ENCODE peak calls at places on chromosomes 6 and 20, in four cellular contexts. W is AG09309; L is EL; J is naive thymus-derived CD8-positive, alpha-beta T cell. Z is an unnamed sample.

GRCh38 chr20:36866681-36867485 is 9.1 kb upstream of the TLDC2 start:
- DNase-seq in W (no peak), L (no peak), J (no peak), Z (no peak)

GRCh38 chr6:6379573-6379972 is 59.1 kb upstream of the F13A1 start:
- DNase-seq in W (no peak), L (no peak), J (no peak), Z (no peak)

GRCh38 chr20:36624068-36624813 is 18.7 kb downstream of the RAB5IF start:
- DNase-seq in W (no peak), L (no peak), J (no peak), Z (no peak)

GRCh38 chr6:168067081-168067480 is 11.9 kb downstream of the FRMD1 start:
- DNase-seq in W (no peak), L (no peak), J (no peak), Z (no peak)

GRCh38 chr6:33794910-33795615 is 6.1 kb upstream of the LEMD2 start:
- DNase-seq in W (no peak), L (no peak), J (no peak), Z (peak; percentile 21)

GRCh38 chr20:19992996-19993908 is 23.9 kb upstream of the NAA20 start:
- DNase-seq in W (peak; percentile 90), L (peak; percentile 99), J (no peak), Z (peak; percentile 84)

GRCh38 chr6:61809004-61809595 is 476.9 kb downstream of the KHDRBS2 start:
- DNase-seq in W (no peak), L (no peak), J (no peak), Z (peak; percentile 26)

GRCh38 chr20:49426873-49427272 is 55.6 kb downstream of the KCNB1 start:
- DNase-seq in W (no peak), L (no peak), J (no peak), Z (no peak)

GRCh38 chr6:52362443-52363221 is 681 bp downstream of the PAQR8 start:
- DNase-seq in W (no peak), L (peak; percentile 50), J (no peak), Z (peak; percentile 44)

GRCh38 chr6:132950556-132950955 is 136.2 kb downstream of the RPS12 start:
- DNase-seq in W (no peak), L (no peak), J (no peak), Z (no peak)

GRCh38 chr6:132220800-132221199 is 180.5 kb downstream of the MOXD1 start:
- DNase-seq in W (peak; percentile 25), L (no peak), J (no peak), Z (no peak)

GRCh38 chr6:118744261-118744941 is 93.0 kb upstream of the CEP85L start:
- DNase-seq in W (no peak), L (peak; percentile 75), J (no peak), Z (no peak)

GRCh38 chr20:33963756-33964155 is 30.0 kb upstream of the RALY start:
- DNase-seq in W (no peak), L (no peak), J (no peak), Z (no peak)

GRCh38 chr20:62832212-62832922 is 15.5 kb downstream of the COL9A3 start:
- DNase-seq in W (no peak), L (no peak), J (no peak), Z (peak; percentile 15)

GRCh38 chr6:112191509-112191908 is 62.9 kb downstream of the LAMA4 start:
- DNase-seq in W (no peak), L (no peak), J (no peak), Z (no peak)

GRCh38 chr6:73242001-73242400 is 16.7 kb upstream of the KHDC1L start:
- DNase-seq in W (no peak), L (no peak), J (no peak), Z (no peak)

GRCh38 chr6:9397981-9398559 is 962.7 kb upstream of the SLC35B3 start:
- DNase-seq in W (no peak), L (no peak), J (no peak), Z (peak; percentile 74)

GRCh38 chr6:137241481-137242011 is 22.4 kb upstream of the IFNGR1 start:
- DNase-seq in W (no peak), L (peak; percentile 59), J (no peak), Z (peak; percentile 48)

GRCh38 chr20:40680560-40680959 is 8.5 kb downstream of the MAFB start:
- DNase-seq in W (no peak), L (no peak), J (no peak), Z (no peak)

GRCh38 chr6:45949256-45949655 is 66.4 kb downstream of the CLIC5 start:
- DNase-seq in W (no peak), L (no peak), J (no peak), Z (peak; percentile 20)

GRCh38 chr6:53894086-53894485 is 99.3 kb downstream of the LRRC1 start:
- DNase-seq in W (no peak), L (peak; percentile 38), J (no peak), Z (peak; percentile 39)

GRCh38 chr6:151911401-151911800 is 103.9 kb downstream of the ESR1 start:
- DNase-seq in W (no peak), L (no peak), J (no peak), Z (no peak)

GRCh38 chr20:41654884-41655283 is 36.7 kb upstream of the CHD6 start:
- DNase-seq in W (no peak), L (peak; percentile 13), J (no peak), Z (peak; percentile 52)

GRCh38 chr6:170575250-170575649 is 9.2 kb downstream of the PDCD2 start:
- DNase-seq in W (no peak), L (no peak), J (no peak), Z (peak; percentile 12)

GRCh38 chr6:112018619-112019416 is 35.1 kb upstream of the CCN6 start:
- DNase-seq in W (peak; percentile 55), L (no peak), J (no peak), Z (no peak)

GRCh38 chr6:106334646-106335448 is 9.3 kb upstream of the ATG5 start:
- DNase-seq in W (peak; percentile 13), L (peak; percentile 52), J (peak; percentile 60), Z (peak; percentile 80)

GRCh38 chr6:88445188-88445958 is 279.2 kb upstream of the CNR1 start:
- DNase-seq in W (no peak), L (no peak), J (no peak), Z (no peak)

GRCh38 chr6:139250296-139251274 is 41.2 kb downstream of the TXLNB start:
- DNase-seq in W (peak; percentile 17), L (peak; percentile 56), J (peak; percentile 41), Z (peak; percentile 72)

GRCh38 chr6:149499066-149499465 is 14.3 kb upstream of the ZC3H12D start:
- DNase-seq in W (no peak), L (peak; percentile 92), J (no peak), Z (peak; percentile 23)

GRCh38 chr6:108660251-108660650 is 99.5 kb downstream of the FOXO3 start:
- DNase-seq in W (no peak), L (no peak), J (no peak), Z (no peak)

GRCh38 chr6:151704383-151704782 is 103.1 kb upstream of the ESR1 start:
- DNase-seq in W (no peak), L (no peak), J (no peak), Z (no peak)

GRCh38 chr6:168029459-168030217 is 32.2 kb downstream of the KIF25 start:
- DNase-seq in W (no peak), L (no peak), J (no peak), Z (no peak)

GRCh38 chr6:16803294-16804006 is 42.2 kb upstream of the ATXN1 start:
- DNase-seq in W (no peak), L (no peak), J (no peak), Z (peak; percentile 81)